ENCODE peak calls at places on chromosomes 16 and 17, in five cellular contexts. C is heart left ventricle, Z is right atrium auricular region, O is AG04450, F is K562. R is an unnamed sample. For H3K9me3, the result is how much of the 10 kb centered on the place peaks cover.

GRCh38 chr16:85465328-85466307 is 147.5 kb upstream of the GSE1 start:
- DNase-seq in C (peak), Z (peak), O (peak), F (no peak), R (peak)

GRCh38 chr17:70622382-70623260 is 453.3 kb downstream of the KCNJ2 start:
- DNase-seq in C (no peak), Z (no peak), O (no peak), F (peak), R (peak)

GRCh38 chr17:17398928-17399926 is 77.6 kb upstream of the MED9 start:
- DNase-seq in C (peak), Z (no peak), O (no peak), F (no peak), R (no peak)

GRCh38 chr16:19540241-19540970 is 15.1 kb upstream of the VPS35L start:
- DNase-seq in C (no peak), Z (no peak), O (no peak), F (no peak), R (no peak)

GRCh38 chr17:46977348-46977747 is 1.7 kb downstream of the RPRML start:
- DNase-seq in C (no peak), Z (no peak), O (no peak), F (peak), R (peak)

GRCh38 chr17:36703860-36704266 is 102.5 kb downstream of the MRM1 start:
- DNase-seq in C (peak), Z (no peak), O (no peak), F (peak), R (peak)

GRCh38 chr17:57166803-57167202 is 81.8 kb downstream of the AKAP1 start:
- DNase-seq in C (no peak), Z (no peak), O (no peak), F (no peak), R (no peak)

GRCh38 chr17:37570527-37571093 is 38.6 kb downstream of the SYNRG start:
- DNase-seq in C (no peak), Z (no peak), O (peak), F (peak), R (peak)

GRCh38 chr17:225551-225950 is 44.1 kb upstream of the DOC2B start:
- DNase-seq in C (peak), Z (no peak), O (no peak), F (no peak), R (no peak)

GRCh38 chr17:81509687-81510523 is 2.7 kb downstream of the ACTG1 start:
- DNase-seq in C (no peak), Z (no peak), O (no peak), F (no peak), R (no peak)

GRCh38 chr17:72387487-72387886 is 266.7 kb downstream of the SOX9 start:
- DNase-seq in C (no peak), Z (no peak), O (peak), F (no peak), R (peak)

GRCh38 chr17:41492351-41492750 is 2.6 kb upstream of the KRT36 start:
- DNase-seq in C (no peak), Z (no peak), O (no peak), F (no peak), R (no peak)

GRCh38 chr16:723695-724094 is 2.5 kb downstream of the CCDC78 start:
- DNase-seq in C (no peak), Z (no peak), O (no peak), F (no peak), R (no peak)

GRCh38 chr16:48971571-48972071 is 310.0 kb downstream of the CBLN1 start:
- DNase-seq in C (no peak), Z (no peak), O (no peak), F (no peak), R (peak)

GRCh38 chr17:43774304-43775250 is 4.2 kb downstream of the DUSP3 start:
- DNase-seq in C (no peak), Z (no peak), O (no peak), F (no peak), R (no peak)

GRCh38 chr17:39599665-39600468 is 7.9 kb downstream of the NEUROD2 start:
- DNase-seq in C (no peak), Z (no peak), O (no peak), F (no peak), R (no peak)

GRCh38 chr16:1493746-1494094 is 560 bp downstream of the TELO2 start:
- DNase-seq in C (peak), Z (no peak), O (no peak), F (no peak), R (peak)

GRCh38 chr17:43085489-43085888 is 39.7 kb downstream of the BRCA1 start:
- DNase-seq in C (no peak), Z (no peak), O (no peak), F (no peak), R (no peak)

GRCh38 chr17:10681866-10682446 is 15.4 kb downstream of the SCO1 start:
- DNase-seq in C (no peak), Z (no peak), O (no peak), F (no peak), R (peak)

GRCh38 chr16:28845173-28846079 is 722 bp downstream of the TUFM start:
- DNase-seq in C (no peak), Z (no peak), O (no peak), F (peak), R (peak)

GRCh38 chr16:35602116-35602515 is 2142.7 kb downstream of the TP53TG3F start:
- DNase-seq in C (no peak), Z (no peak), O (no peak), F (no peak), R (no peak)
- H3K9me3 ChIP-seq in C (under half), Z (under half), O (under half), F (under half), R (under half)

DNA sequence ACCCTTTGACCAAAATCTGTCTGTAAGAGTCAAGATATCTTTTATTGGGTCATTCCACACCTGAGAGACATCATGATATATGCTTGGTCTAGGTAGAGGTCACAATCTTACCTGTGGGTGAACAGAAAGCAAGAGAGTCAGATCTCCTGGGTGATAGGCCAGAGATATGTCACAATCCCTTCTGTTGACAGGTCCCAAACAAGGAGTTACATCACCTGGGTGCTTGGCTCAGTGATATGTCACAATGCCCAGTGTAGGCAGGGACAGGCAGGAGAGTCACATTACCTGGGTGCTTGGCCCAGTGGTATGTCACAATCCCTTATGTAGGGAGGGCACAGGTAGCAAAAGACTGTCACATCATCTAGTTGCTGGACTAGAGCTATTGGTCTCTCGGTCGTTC is 1991.2 kb downstream of the TP53TG3F start:
- DNase-seq in C (no peak), Z (no peak), O (no peak), F (no peak), R (no peak)
- H3K9me3 ChIP-seq in C (under half), Z (under half), O (under half), F (under half), R (half or more)

DNA sequence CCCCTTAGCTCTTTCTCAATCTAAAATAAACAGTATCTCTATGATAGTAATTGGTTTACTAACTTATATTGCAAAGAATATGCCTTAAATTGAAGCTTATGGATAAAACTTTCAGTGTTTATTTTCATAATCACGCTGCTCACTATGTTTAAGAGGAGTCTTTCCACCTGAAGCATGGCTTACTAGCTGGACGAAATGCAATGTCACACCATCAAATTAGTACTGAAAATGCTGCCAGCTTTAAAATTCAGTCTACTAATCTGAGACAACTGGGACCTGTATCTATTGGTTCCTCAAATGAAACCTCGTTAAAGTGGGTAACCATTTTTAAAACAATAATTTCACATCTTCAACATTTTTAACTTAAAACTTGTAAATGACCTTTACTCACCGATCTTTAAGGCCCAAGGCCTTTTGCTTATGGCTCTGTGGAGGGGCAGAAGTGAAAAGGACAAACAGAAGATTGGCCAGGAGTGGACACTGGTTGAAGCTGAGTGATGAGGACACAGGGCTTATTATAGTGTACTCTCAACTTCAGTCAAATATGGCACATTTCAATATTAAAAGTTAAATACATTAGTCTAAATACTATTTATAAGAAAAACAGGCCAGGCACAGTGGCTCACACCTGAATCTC is 212.8 kb upstream of the WSB1 start:
- DNase-seq in C (no peak), Z (no peak), O (no peak), F (no peak), R (no peak)
- H3K9me3 ChIP-seq in C (under half), Z (under half), O (under half), F (under half), R (under half)

DNA sequence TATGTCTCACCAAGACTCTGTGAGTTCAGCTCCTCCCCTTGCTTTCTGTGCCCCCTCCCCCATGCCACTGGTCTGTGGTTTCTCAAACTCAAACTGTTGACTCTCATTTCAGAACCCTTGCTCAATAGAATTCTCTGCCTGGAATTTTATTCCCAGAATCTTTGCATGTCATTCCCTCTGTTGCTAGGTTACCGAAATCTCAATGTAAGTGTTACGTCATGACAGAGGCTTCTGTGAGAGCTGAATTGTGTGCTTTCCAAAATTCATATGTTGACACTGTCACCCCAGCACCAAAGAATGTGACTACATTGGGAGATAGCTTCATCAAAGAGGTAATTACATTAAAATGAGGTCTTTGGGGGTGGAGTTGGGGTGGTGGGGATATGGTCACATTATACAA is 1938.8 kb downstream of the TP53TG3F start:
- DNase-seq in C (no peak), Z (no peak), O (no peak), F (no peak), R (no peak)
- H3K9me3 ChIP-seq in C (under half), Z (under half), O (under half), F (under half), R (under half)

GRCh38 chr17:18896947-18897346 is 39.0 kb downstream of the PRPSAP2 start:
- DNase-seq in C (no peak), Z (no peak), O (no peak), F (no peak), R (no peak)
- H3K9me3 ChIP-seq in C (under half), Z (under half), O (under half), F (under half), R (under half)

GRCh38 chr16:34078697-34079096 is 619.3 kb downstream of the TP53TG3F start:
- DNase-seq in C (no peak), Z (no peak), O (peak), F (no peak), R (no peak)
- H3K9me3 ChIP-seq in C (half or more), Z (under half), O (under half), F (under half), R (half or more)

GRCh38 chr17:82948081-82948511 is 108.3 kb upstream of the ZNF750 start:
- DNase-seq in C (peak), Z (no peak), O (no peak), F (no peak), R (no peak)
- H3K9me3 ChIP-seq in C (under half), Z (under half), O (half or more), F (under half), R (half or more)

GRCh38 chr17:83192161-83192788 is 112.9 kb downstream of the METRNL start:
- DNase-seq in C (peak), Z (peak), O (no peak), F (no peak), R (no peak)

GRCh38 chr17:83193336-83194188 is 114.2 kb downstream of the METRNL start:
- DNase-seq in C (peak), Z (no peak), O (no peak), F (no peak), R (no peak)

GRCh38 chr17:83194761-83195329 is 115.4 kb downstream of the METRNL start:
- DNase-seq in C (peak), Z (no peak), O (no peak), F (no peak), R (no peak)

GRCh38 chr17:83195330-83196087 is 116.1 kb downstream of the METRNL start:
- DNase-seq in C (peak), Z (no peak), O (no peak), F (peak), R (no peak)

DNA sequence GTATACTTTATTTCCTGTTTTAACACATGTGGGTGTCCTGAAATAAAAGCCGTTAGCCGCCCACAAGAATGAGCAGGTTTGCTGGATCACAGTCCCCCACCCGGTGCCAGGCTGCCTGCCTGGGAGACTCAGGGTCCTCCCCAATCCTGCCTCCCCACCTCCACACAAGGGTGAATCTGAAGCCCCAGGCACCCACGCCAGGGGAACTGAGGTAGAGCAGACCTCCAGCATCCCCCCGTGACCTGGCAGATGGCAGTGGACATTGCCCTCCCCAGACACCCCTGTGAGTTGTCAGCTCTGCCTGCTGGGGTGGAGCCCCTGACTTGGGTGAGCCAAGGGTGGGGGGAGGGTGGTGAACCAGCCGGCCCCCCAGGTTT is 114.8 kb downstream of the METRNL start:
- DNase-seq in C (no peak), Z (no peak), O (no peak), F (no peak), R (no peak)
- H3K9me3 ChIP-seq in C (under half), Z (under half), O (under half), F (under half), R (under half)

DNA sequence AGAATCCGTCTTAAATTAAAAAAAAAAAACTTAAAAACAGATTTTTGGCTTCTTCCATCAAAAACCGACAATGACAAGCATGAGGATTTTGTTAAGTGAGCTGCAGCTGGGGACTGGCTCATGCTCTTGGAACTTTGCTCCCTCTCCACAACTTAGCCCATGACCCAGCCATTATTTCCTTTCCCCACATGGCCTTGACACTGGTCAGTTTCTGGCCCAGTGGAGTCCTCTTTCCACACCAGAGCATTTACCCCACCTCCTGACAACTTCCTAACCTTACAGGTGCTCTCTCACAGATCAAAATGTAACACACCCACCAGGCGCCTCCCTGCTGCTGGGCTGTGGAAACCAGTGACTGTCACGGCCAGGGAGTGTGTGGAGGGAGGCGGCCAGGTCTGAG is 62.7 kb upstream of the ZNF267 start:
- DNase-seq in C (no peak), Z (no peak), O (no peak), F (no peak), R (no peak)
- H3K9me3 ChIP-seq in C (under half), Z (under half), O (under half), F (under half), R (under half)